ENCODE peak calls at places on chromosomes 5 and 9, in seven cellular contexts. L is choroid plexus epithelial cell; M is COR-L47; F is T-helper 2 cell; D is HuH-7; S is HTR-8/SVneo; H is stimulated activated CD4-positive, alpha-beta T cell treated with anti-CD3 and anti-CD28 coated beads, Interleukin-12 subunit alpha, Interleukin-12 subunit beta, amount 100 ng/mL, for 4 hours. C is an unnamed sample.

GRCh38 chr9:111743275-111743674 is 51.5 kb downstream of the SHOC1 start:
- DNase-seq in L (peak; percentile 71), M (no peak), F (no peak), D (no peak), S (peak; percentile 31), H (peak; percentile 1), C (no peak)

GRCh38 chr9:134215395-134215708 is 51.0 kb upstream of the RNU6ATAC start:
- DNase-seq in L (no peak), M (no peak), F (no peak), D (no peak), S (no peak), H (no peak), C (no peak)

GRCh38 chr9:14198544-14199510 is 115.1 kb downstream of the NFIB start:
- DNase-seq in L (peak; percentile 43), M (peak; percentile 61), F (no peak), D (no peak), S (no peak), H (no peak), C (no peak)

GRCh38 chr5:68225188-68225910 is 9.8 kb downstream of the PIK3R1 start:
- DNase-seq in L (peak; percentile 94), M (no peak), F (no peak), D (no peak), S (no peak), H (no peak), C (no peak)

GRCh38 chr5:132474881-132475511 is 15.6 kb downstream of the IRF1 start:
- DNase-seq in L (no peak), M (no peak), F (no peak), D (no peak), S (no peak), H (no peak), C (no peak)

GRCh38 chr9:34419716-34420504 is 38.5 kb downstream of the FAM219A start:
- DNase-seq in L (no peak), M (no peak), F (no peak), D (no peak), S (no peak), H (no peak), C (no peak)

GRCh38 chr5:7396169-7397004 is 449 bp downstream of the ADCY2 start:
- DNase-seq in L (peak; percentile 1), M (no peak), F (no peak), D (no peak), S (no peak), H (no peak), C (no peak)

GRCh38 chr9:133862585-133863041 is 124.5 kb upstream of the SARDH start:
- DNase-seq in L (no peak), M (no peak), F (no peak), D (no peak), S (no peak), H (no peak), C (no peak)

GRCh38 chr5:177434437-177434836 is 8.0 kb downstream of the GRK6 start:
- DNase-seq in L (no peak), M (no peak), F (no peak), D (no peak), S (no peak), H (no peak), C (no peak)

GRCh38 chr9:113511856-113512761 is 48.6 kb downstream of the RGS3 start:
- DNase-seq in L (peak; percentile 41), M (no peak), F (no peak), D (no peak), S (peak; percentile 44), H (peak; percentile 58), C (no peak)

GRCh38 chr9:71393011-71393410 is 271.6 kb upstream of the TRPM3 start:
- DNase-seq in L (no peak), M (no peak), F (no peak), D (no peak), S (no peak), H (no peak), C (no peak)

GRCh38 chr5:149727336-149728035 is 2.6 kb upstream of the PPARGC1B start:
- DNase-seq in L (no peak), M (no peak), F (no peak), D (no peak), S (no peak), H (no peak), C (no peak)

GRCh38 chr9:109115931-109116541 is 3.7 kb downstream of the TMEM245 start:
- DNase-seq in L (no peak), M (no peak), F (no peak), D (no peak), S (no peak), H (no peak), C (no peak)

GRCh38 chr9:125703662-125704061 is 3.3 kb downstream of the MAPKAP1 start:
- DNase-seq in L (no peak), M (no peak), F (no peak), D (no peak), S (no peak), H (no peak), C (no peak)

GRCh38 chr9:131487621-131488031 is 15.1 kb upstream of the POMT1 start:
- DNase-seq in L (no peak), M (no peak), F (no peak), D (no peak), S (no peak), H (no peak), C (no peak)

GRCh38 chr9:17810728-17811634 is 232.1 kb downstream of the SH3GL2 start:
- DNase-seq in L (peak; percentile 82), M (peak; percentile 76), F (no peak), D (peak; percentile 13), S (peak; percentile 22), H (peak; percentile 5), C (peak; percentile 71)

GRCh38 chr5:78295035-78295961 is 800 bp upstream of the AP3B1 start:
- DNase-seq in L (no peak), M (peak; percentile 30), F (peak; percentile 26), D (peak; percentile 41), S (no peak), H (peak; percentile 42), C (peak; percentile 42)

GRCh38 chr5:10367586-10367985 is 14.1 kb downstream of the MARCHF6 start:
- DNase-seq in L (no peak), M (no peak), F (no peak), D (no peak), S (no peak), H (no peak), C (peak; percentile 69)

GRCh38 chr9:34987160-34988040 is 2.1 kb upstream of the DNAJB5 start:
- DNase-seq in L (no peak), M (peak; percentile 10), F (no peak), D (no peak), S (no peak), H (no peak), C (no peak)

GRCh38 chr5:134561871-134562296 is 36.4 kb downstream of the JADE2 start:
- DNase-seq in L (peak; percentile 74), M (no peak), F (no peak), D (peak; percentile 53), S (no peak), H (no peak), C (peak; percentile 7)

GRCh38 chr5:174601937-174602336 is 122.4 kb upstream of the MSX2 start:
- DNase-seq in L (no peak), M (no peak), F (no peak), D (no peak), S (no peak), H (no peak), C (no peak)

GRCh38 chr5:175382171-175382570 is 61.8 kb downstream of the DRD1 start:
- DNase-seq in L (no peak), M (no peak), F (no peak), D (no peak), S (no peak), H (no peak), C (no peak)

GRCh38 chr5:157160001-157160400 is 6.1 kb downstream of the GARIN3 start:
- DNase-seq in L (no peak), M (no peak), F (no peak), D (no peak), S (no peak), H (no peak), C (no peak)

GRCh38 chr5:151682240-151682639 is 4.5 kb downstream of the SPARC start:
- DNase-seq in L (peak; percentile 43), M (no peak), F (no peak), D (no peak), S (no peak), H (no peak), C (no peak)

GRCh38 chr5:1732238-1732880 is 67.3 kb downstream of the MRPL36 start:
- DNase-seq in L (no peak), M (no peak), F (no peak), D (no peak), S (no peak), H (no peak), C (no peak)

GRCh38 chr5:139650689-139651501 is 2.7 kb downstream of the CXXC5 start:
- DNase-seq in L (peak; percentile 56), M (no peak), F (no peak), D (peak; percentile 92), S (no peak), H (no peak), C (no peak)

GRCh38 chr5:108167174-108167573 is 214.7 kb downstream of the FBXL17 start:
- DNase-seq in L (no peak), M (no peak), F (no peak), D (no peak), S (no peak), H (no peak), C (no peak)

GRCh38 chr9:116539549-116539948 is 147.6 kb upstream of the TRIM32 start:
- DNase-seq in L (peak; percentile 48), M (no peak), F (no peak), D (no peak), S (no peak), H (no peak), C (no peak)

GRCh38 chr5:150140830-150141229 is 14.8 kb downstream of the PDGFRB start:
- DNase-seq in L (peak; percentile 95), M (no peak), F (no peak), D (no peak), S (no peak), H (no peak), C (no peak)